ENCODE peak calls at places on chromosomes 4 and X, in ten cellular contexts. H, Q, J, T, X, G, L, D, I and B are unnamed samples.

GRCh38 chrX:153665726-153666306 is 7.8 kb downstream of the PNCK start:
- DNase-seq in H (no peak), Q (no peak), J (no peak), T (no peak), X (no peak), G (no peak), L (no peak), D (no peak), I (no peak), B (no peak)

GRCh38 chr4:47839259-47839658 is 1.4 kb upstream of the CORIN start:
- DNase-seq in H (peak), Q (no peak), J (no peak), T (peak), X (peak), G (no peak), L (no peak), D (peak), I (peak), B (peak)

GRCh38 chr4:114561590-114561989 is 37.0 kb upstream of the UGT8 start:
- DNase-seq in H (no peak), Q (no peak), J (no peak), T (no peak), X (no peak), G (no peak), L (no peak), D (no peak), I (no peak), B (no peak)

GRCh38 chr4:655735-656151 is 18.3 kb downstream of the ATP5ME start:
- DNase-seq in H (no peak), Q (no peak), J (no peak), T (no peak), X (no peak), G (no peak), L (no peak), D (no peak), I (no peak), B (peak)

GRCh38 chrX:116526010-116526409 is 63.2 kb upstream of the CT83 start:
- DNase-seq in H (no peak), Q (no peak), J (no peak), T (no peak), X (no peak), G (no peak), L (no peak), D (no peak), I (no peak), B (no peak)

GRCh38 chr4:161061046-161061445 is 1102.8 kb downstream of the FSTL5 start:
- DNase-seq in H (no peak), Q (no peak), J (no peak), T (no peak), X (no peak), G (no peak), L (no peak), D (no peak), I (no peak), B (no peak)

GRCh38 chrX:70336767-70337166 is 46.9 kb downstream of the KIF4A start:
- DNase-seq in H (no peak), Q (no peak), J (no peak), T (no peak), X (no peak), G (no peak), L (no peak), D (no peak), I (no peak), B (no peak)

GRCh38 chr4:24287096-24287495 is 297.3 kb downstream of the DHX15 start:
- DNase-seq in H (no peak), Q (no peak), J (no peak), T (no peak), X (no peak), G (no peak), L (no peak), D (no peak), I (no peak), B (no peak)

GRCh38 chr4:147174561-147174960 is 228.9 kb upstream of the TTC29 start:
- DNase-seq in H (no peak), Q (no peak), J (no peak), T (no peak), X (no peak), G (no peak), L (no peak), D (no peak), I (no peak), B (no peak)

GRCh38 chr4:107094332-107094731 is 58.2 kb upstream of the DKK2 start:
- DNase-seq in H (no peak), Q (no peak), J (peak), T (no peak), X (peak), G (no peak), L (no peak), D (peak), I (peak), B (no peak)

GRCh38 chrX:48958635-48959094 is 1.3 kb upstream of the OTUD5 start:
- DNase-seq in H (no peak), Q (peak), J (no peak), T (no peak), X (peak), G (no peak), L (no peak), D (no peak), I (peak), B (no peak)

GRCh38 chrX:42085836-42086235 is 162.5 kb upstream of the CASK start:
- DNase-seq in H (no peak), Q (no peak), J (no peak), T (no peak), X (no peak), G (no peak), L (no peak), D (no peak), I (no peak), B (no peak)